ENCODE peak calls at places on chromosomes 13 and 19, in seven cellular contexts. One of them, this sample, is unnamed.

GRCh38 chr13:40031031-40031430 is 375.6 kb downstream of the COG6 start:
- DNase-seq in tibial nerve: no peak
- DNase-seq in NCI-H1092 treated with DMSO at 0.1 percent for 48 hours: no peak
- DNase-seq in NCI-H2107: no peak
- DNase-seq in GM23338: no peak
- DNase-seq in H7: no peak
- DNase-seq in stomach: no peak
- DNase-seq in this sample: no peak

GRCh38 chr19:996051-996838 is 4.0 kb upstream of the GRIN3B start:
- DNase-seq in tibial nerve: no peak
- DNase-seq in NCI-H1092 treated with DMSO at 0.1 percent for 48 hours: peak; percentile 48
- DNase-seq in NCI-H2107: no peak
- DNase-seq in GM23338: peak; percentile 75
- DNase-seq in H7: peak; percentile 90
- DNase-seq in stomach: peak; percentile 55
- DNase-seq in this sample: peak; percentile 87

GRCh38 chr13:44259045-44260042 is 114.3 kb upstream of the SERP2 start:
- DNase-seq in tibial nerve: peak; percentile 50
- DNase-seq in NCI-H1092 treated with DMSO at 0.1 percent for 48 hours: peak; percentile 48
- DNase-seq in NCI-H2107: no peak
- DNase-seq in GM23338: no peak
- DNase-seq in H7: no peak
- DNase-seq in stomach: peak; percentile 41
- DNase-seq in this sample: no peak

GRCh38 chr13:27339299-27339698 is 68.7 kb downstream of the RASL11A start:
- DNase-seq in tibial nerve: peak; percentile 29
- DNase-seq in NCI-H1092 treated with DMSO at 0.1 percent for 48 hours: no peak
- DNase-seq in NCI-H2107: no peak
- DNase-seq in GM23338: peak; percentile 89
- DNase-seq in H7: peak; percentile 70
- DNase-seq in stomach: peak; percentile 39
- DNase-seq in this sample: no peak

GRCh38 chr19:39826311-39826945 is 7.5 kb downstream of the DYRK1B start:
- DNase-seq in tibial nerve: no peak
- DNase-seq in NCI-H1092 treated with DMSO at 0.1 percent for 48 hours: no peak
- DNase-seq in NCI-H2107: no peak
- DNase-seq in GM23338: no peak
- DNase-seq in H7: peak; percentile 49
- DNase-seq in stomach: peak; percentile 18
- DNase-seq in this sample: no peak

GRCh38 chr13:50893211-50893852 is 16.3 kb upstream of the RNASEH2B start:
- DNase-seq in tibial nerve: no peak
- DNase-seq in NCI-H1092 treated with DMSO at 0.1 percent for 48 hours: no peak
- DNase-seq in NCI-H2107: peak; percentile 3
- DNase-seq in GM23338: peak; percentile 46
- DNase-seq in H7: peak; percentile 19
- DNase-seq in stomach: no peak
- DNase-seq in this sample: no peak

GRCh38 chr19:14580623-14581237 is 2.2 kb upstream of the CLEC17A start:
- DNase-seq in tibial nerve: no peak
- DNase-seq in NCI-H1092 treated with DMSO at 0.1 percent for 48 hours: no peak
- DNase-seq in NCI-H2107: no peak
- DNase-seq in GM23338: no peak
- DNase-seq in H7: peak; percentile 34
- DNase-seq in stomach: no peak
- DNase-seq in this sample: no peak

GRCh38 chr13:110503037-110503901 is 58.3 kb downstream of the RAB20 start:
- DNase-seq in tibial nerve: no peak
- DNase-seq in NCI-H1092 treated with DMSO at 0.1 percent for 48 hours: no peak
- DNase-seq in NCI-H2107: no peak
- DNase-seq in GM23338: no peak
- DNase-seq in H7: no peak
- DNase-seq in stomach: no peak
- DNase-seq in this sample: peak; percentile 35

GRCh38 chr13:75352641-75353327 is 129.2 kb downstream of the TBC1D4 start:
- DNase-seq in tibial nerve: no peak
- DNase-seq in NCI-H1092 treated with DMSO at 0.1 percent for 48 hours: no peak
- DNase-seq in NCI-H2107: no peak
- DNase-seq in GM23338: no peak
- DNase-seq in H7: no peak
- DNase-seq in stomach: no peak
- DNase-seq in this sample: no peak

GRCh38 chr19:41264581-41265375 is 606 bp downstream of the HNRNPUL1 start:
- DNase-seq in tibial nerve: peak; percentile 20
- DNase-seq in NCI-H1092 treated with DMSO at 0.1 percent for 48 hours: peak; percentile 5
- DNase-seq in NCI-H2107: no peak
- DNase-seq in GM23338: peak; percentile 84
- DNase-seq in H7: peak; percentile 86
- DNase-seq in stomach: peak; percentile 43
- DNase-seq in this sample: peak; percentile 89

GRCh38 chr19:50476943-50477264 is 256 bp upstream of the GARIN5A start:
- DNase-seq in tibial nerve: no peak
- DNase-seq in NCI-H1092 treated with DMSO at 0.1 percent for 48 hours: no peak
- DNase-seq in NCI-H2107: no peak
- DNase-seq in GM23338: no peak
- DNase-seq in H7: no peak
- DNase-seq in stomach: no peak
- DNase-seq in this sample: no peak

GRCh38 chr13:45238945-45239795 is 38.3 kb upstream of the KCTD4 start:
- DNase-seq in tibial nerve: no peak
- DNase-seq in NCI-H1092 treated with DMSO at 0.1 percent for 48 hours: no peak
- DNase-seq in NCI-H2107: no peak
- DNase-seq in GM23338: no peak
- DNase-seq in H7: no peak
- DNase-seq in stomach: no peak
- DNase-seq in this sample: no peak

GRCh38 chr13:93017493-93018112 is 209.0 kb upstream of the GPC6 start:
- DNase-seq in tibial nerve: no peak
- DNase-seq in NCI-H1092 treated with DMSO at 0.1 percent for 48 hours: no peak
- DNase-seq in NCI-H2107: no peak
- DNase-seq in GM23338: no peak
- DNase-seq in H7: no peak
- DNase-seq in stomach: no peak
- DNase-seq in this sample: no peak

GRCh38 chr19:29526730-29527499 is 1.1 kb downstream of the VSTM2B start:
- DNase-seq in tibial nerve: no peak
- DNase-seq in NCI-H1092 treated with DMSO at 0.1 percent for 48 hours: peak; percentile 12
- DNase-seq in NCI-H2107: no peak
- DNase-seq in GM23338: peak; percentile 57
- DNase-seq in H7: peak; percentile 85
- DNase-seq in stomach: no peak
- DNase-seq in this sample: peak; percentile 63

GRCh38 chr13:111159362-111160320 is 44.5 kb downstream of the ARHGEF7 start:
- DNase-seq in tibial nerve: no peak
- DNase-seq in NCI-H1092 treated with DMSO at 0.1 percent for 48 hours: no peak
- DNase-seq in NCI-H2107: no peak
- DNase-seq in GM23338: no peak
- DNase-seq in H7: no peak
- DNase-seq in stomach: no peak
- DNase-seq in this sample: no peak

GRCh38 chr19:4575978-4576933 is 16.8 kb upstream of the SEMA6B start:
- DNase-seq in tibial nerve: peak; percentile 78
- DNase-seq in NCI-H1092 treated with DMSO at 0.1 percent for 48 hours: no peak
- DNase-seq in NCI-H2107: no peak
- DNase-seq in GM23338: peak; percentile 75
- DNase-seq in H7: peak; percentile 92
- DNase-seq in stomach: peak; percentile 74
- DNase-seq in this sample: peak; percentile 85

GRCh38 chr19:20359933-20360720 is 193.1 kb downstream of the ZNF486 start:
- DNase-seq in tibial nerve: no peak
- DNase-seq in NCI-H1092 treated with DMSO at 0.1 percent for 48 hours: peak; percentile 31
- DNase-seq in NCI-H2107: no peak
- DNase-seq in GM23338: peak; percentile 85
- DNase-seq in H7: peak; percentile 43
- DNase-seq in stomach: no peak
- DNase-seq in this sample: no peak

GRCh38 chr19:4732680-4733114 is 9.1 kb upstream of the DPP9 start:
- DNase-seq in tibial nerve: no peak
- DNase-seq in NCI-H1092 treated with DMSO at 0.1 percent for 48 hours: peak; percentile 71
- DNase-seq in NCI-H2107: no peak
- DNase-seq in GM23338: peak; percentile 91
- DNase-seq in H7: peak; percentile 94
- DNase-seq in stomach: peak; percentile 44
- DNase-seq in this sample: no peak

GRCh38 chr19:52554216-52554971 is 15.7 kb upstream of the ZNF701 start:
- DNase-seq in tibial nerve: no peak
- DNase-seq in NCI-H1092 treated with DMSO at 0.1 percent for 48 hours: no peak
- DNase-seq in NCI-H2107: no peak
- DNase-seq in GM23338: no peak
- DNase-seq in H7: no peak
- DNase-seq in stomach: no peak
- DNase-seq in this sample: no peak

GRCh38 chr19:16115309-16116039 is 3.8 kb downstream of the RAB8A start:
- DNase-seq in tibial nerve: no peak
- DNase-seq in NCI-H1092 treated with DMSO at 0.1 percent for 48 hours: no peak
- DNase-seq in NCI-H2107: no peak
- DNase-seq in GM23338: no peak
- DNase-seq in H7: no peak
- DNase-seq in stomach: no peak
- DNase-seq in this sample: no peak